ENCODE peak calls at places on chromosome 7, in seven cellular contexts. One of them, this sample, is unnamed. For H3K9me3, the result is how much of the 10 kb centered on the place peaks cover.

GRCh38 chr7:132654150-132654549 is 77.9 kb upstream of the PLXNA4 start:
- DNase-seq in aorta: no peak
- DNase-seq in colonic mucosa: no peak
- DNase-seq in esophagus squamous epithelium: no peak
- DNase-seq in tibial nerve: no peak
- DNase-seq in thyroid gland: no peak
- DNase-seq in IMR-90: no peak
- DNase-seq in this sample: no peak

GRCh38 chr7:90334193-90334843 is 12.2 kb upstream of the GTPBP10 start:
- DNase-seq in colonic mucosa: no peak
- DNase-seq in esophagus squamous epithelium: no peak
- DNase-seq in thyroid gland: no peak
- DNase-seq in aorta: no peak
- DNase-seq in tibial nerve: no peak
- DNase-seq in IMR-90: no peak
- DNase-seq in this sample: no peak

GRCh38 chr7:151016505-151016904 is 7.8 kb downstream of the ATG9B start:
- DNase-seq in colonic mucosa: no peak
- DNase-seq in thyroid gland: no peak
- DNase-seq in aorta: no peak
- DNase-seq in tibial nerve: no peak
- DNase-seq in IMR-90: no peak
- DNase-seq in esophagus squamous epithelium: no peak
- DNase-seq in this sample: no peak

GRCh38 chr7:105934577-105935185 is 28.4 kb upstream of the CDHR3 start:
- DNase-seq in aorta: no peak
- DNase-seq in tibial nerve: peak
- DNase-seq in IMR-90: peak
- DNase-seq in thyroid gland: peak
- DNase-seq in esophagus squamous epithelium: no peak
- DNase-seq in colonic mucosa: no peak
- DNase-seq in this sample: no peak

GRCh38 chr7:13903997-13904396 is 85.5 kb downstream of the ETV1 start:
- DNase-seq in colonic mucosa: no peak
- DNase-seq in esophagus squamous epithelium: no peak
- DNase-seq in aorta: no peak
- DNase-seq in tibial nerve: no peak
- DNase-seq in IMR-90: peak
- DNase-seq in thyroid gland: no peak
- DNase-seq in this sample: peak

GRCh38 chr7:99004216-99004615 is 125.9 kb downstream of the TRRAP start:
- DNase-seq in tibial nerve: no peak
- DNase-seq in aorta: peak
- DNase-seq in esophagus squamous epithelium: no peak
- DNase-seq in thyroid gland: peak
- DNase-seq in IMR-90: no peak
- DNase-seq in colonic mucosa: no peak
- DNase-seq in this sample: no peak

GRCh38 chr7:81299272-81299671 is 380.4 kb upstream of the SEMA3C start:
- DNase-seq in aorta: no peak
- DNase-seq in esophagus squamous epithelium: no peak
- DNase-seq in colonic mucosa: no peak
- DNase-seq in tibial nerve: no peak
- DNase-seq in thyroid gland: no peak
- DNase-seq in IMR-90: peak
- DNase-seq in this sample: peak

GRCh38 chr7:2521952-2522591 is 2.5 kb downstream of the LFNG start:
- DNase-seq in IMR-90: no peak
- DNase-seq in aorta: no peak
- DNase-seq in tibial nerve: no peak
- DNase-seq in colonic mucosa: peak
- DNase-seq in thyroid gland: no peak
- DNase-seq in esophagus squamous epithelium: no peak
- DNase-seq in this sample: no peak

GRCh38 chr7:107068156-107068555 is 23.7 kb downstream of the PRKAR2B start:
- DNase-seq in aorta: no peak
- DNase-seq in thyroid gland: no peak
- DNase-seq in tibial nerve: no peak
- DNase-seq in IMR-90: no peak
- DNase-seq in esophagus squamous epithelium: no peak
- DNase-seq in colonic mucosa: no peak
- DNase-seq in this sample: no peak

GRCh38 chr7:148303295-148304013 is 287.1 kb upstream of the C7orf33 start:
- DNase-seq in thyroid gland: peak
- DNase-seq in esophagus squamous epithelium: peak
- DNase-seq in aorta: peak
- DNase-seq in colonic mucosa: peak
- DNase-seq in IMR-90: no peak
- DNase-seq in tibial nerve: peak
- DNase-seq in this sample: peak

GRCh38 chr7:15866753-15867152 is 180.3 kb upstream of the MEOX2 start:
- DNase-seq in aorta: no peak
- DNase-seq in colonic mucosa: no peak
- DNase-seq in thyroid gland: no peak
- DNase-seq in esophagus squamous epithelium: no peak
- DNase-seq in tibial nerve: no peak
- DNase-seq in IMR-90: no peak
- DNase-seq in this sample: no peak

GRCh38 chr7:48251766-48252165 is 80.5 kb downstream of the ABCA13 start:
- DNase-seq in thyroid gland: no peak
- DNase-seq in aorta: no peak
- DNase-seq in tibial nerve: no peak
- DNase-seq in IMR-90: peak
- DNase-seq in esophagus squamous epithelium: no peak
- DNase-seq in colonic mucosa: no peak
- DNase-seq in this sample: no peak

GRCh38 chr7:13839063-13839462 is 150.4 kb downstream of the ETV1 start:
- DNase-seq in esophagus squamous epithelium: no peak
- DNase-seq in aorta: no peak
- DNase-seq in thyroid gland: no peak
- DNase-seq in tibial nerve: no peak
- DNase-seq in colonic mucosa: no peak
- DNase-seq in IMR-90: no peak
- DNase-seq in this sample: no peak

GRCh38 chr7:25303380-25304321 is 75.4 kb upstream of the NPVF start:
- DNase-seq in thyroid gland: peak
- DNase-seq in esophagus squamous epithelium: no peak
- DNase-seq in colonic mucosa: no peak
- DNase-seq in IMR-90: no peak
- DNase-seq in tibial nerve: no peak
- DNase-seq in aorta: no peak
- DNase-seq in this sample: no peak

GRCh38 chr7:36487756-36488336 is 98.2 kb downstream of the ANLN start:
- DNase-seq in esophagus squamous epithelium: no peak
- DNase-seq in colonic mucosa: peak
- DNase-seq in thyroid gland: no peak
- DNase-seq in aorta: no peak
- DNase-seq in IMR-90: peak
- DNase-seq in tibial nerve: peak
- DNase-seq in this sample: peak

GRCh38 chr7:63071920-63072319 is 926.7 kb upstream of the ZNF722 start:
- DNase-seq in aorta: no peak
- DNase-seq in thyroid gland: no peak
- DNase-seq in IMR-90: no peak
- DNase-seq in esophagus squamous epithelium: no peak
- DNase-seq in colonic mucosa: no peak
- DNase-seq in tibial nerve: no peak
- DNase-seq in this sample: no peak
- H3K9me3 ChIP-seq in aorta: under half
- H3K9me3 ChIP-seq in thyroid gland: under half
- H3K9me3 ChIP-seq in IMR-90: under half
- H3K9me3 ChIP-seq in esophagus squamous epithelium: under half
- H3K9me3 ChIP-seq in colonic mucosa: under half
- H3K9me3 ChIP-seq in tibial nerve: under half
- H3K9me3 ChIP-seq in this sample: under half

DNA sequence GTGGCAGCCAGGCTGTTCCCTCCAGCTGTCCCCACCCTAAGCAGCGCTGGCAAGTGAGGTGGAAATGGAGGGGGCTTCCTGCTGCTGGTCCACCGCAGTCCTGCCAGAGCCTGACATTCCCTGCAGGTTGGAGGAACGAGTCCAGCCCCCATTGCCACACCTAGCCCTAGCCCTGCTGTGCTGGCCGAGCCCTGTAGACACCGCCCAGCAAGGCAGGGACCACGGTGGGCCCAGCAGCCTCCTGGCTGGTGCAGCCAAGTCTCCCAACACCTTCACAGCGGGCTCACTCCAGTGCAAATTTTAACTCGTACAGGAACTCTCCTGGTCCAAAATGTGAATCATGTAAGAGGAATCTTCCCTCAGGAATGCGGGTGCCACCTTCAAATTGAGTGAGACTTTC is 116.3 kb downstream of the PAXIP1 start:
- DNase-seq in colonic mucosa: no peak
- DNase-seq in IMR-90: no peak
- DNase-seq in tibial nerve: no peak
- DNase-seq in esophagus squamous epithelium: no peak
- DNase-seq in thyroid gland: no peak
- DNase-seq in aorta: no peak
- DNase-seq in this sample: no peak
- H3K9me3 ChIP-seq in colonic mucosa: under half
- H3K9me3 ChIP-seq in IMR-90: under half
- H3K9me3 ChIP-seq in tibial nerve: under half
- H3K9me3 ChIP-seq in esophagus squamous epithelium: under half
- H3K9me3 ChIP-seq in thyroid gland: under half
- H3K9me3 ChIP-seq in aorta: under half
- H3K9me3 ChIP-seq in this sample: under half

DNA sequence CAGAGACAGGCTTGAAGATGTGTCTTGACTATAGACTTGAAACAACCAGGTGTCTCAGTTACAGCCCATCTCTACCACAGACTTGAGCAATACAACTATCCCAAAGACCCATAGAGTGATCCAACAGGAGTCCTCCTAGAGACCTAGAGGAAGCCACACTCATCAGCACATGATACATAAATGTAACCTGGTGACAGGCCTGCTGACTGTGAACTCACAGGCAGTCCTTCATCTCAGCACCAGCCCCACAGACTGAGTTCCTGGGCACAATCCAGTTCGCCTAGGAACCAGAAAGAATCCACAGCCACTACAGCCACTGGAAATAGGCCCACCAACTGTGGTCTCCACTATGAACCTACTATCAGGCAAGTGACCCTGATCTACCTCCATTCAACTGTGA is 121.3 kb downstream of the MACC1 start:
- DNase-seq in colonic mucosa: no peak
- DNase-seq in esophagus squamous epithelium: no peak
- DNase-seq in aorta: no peak
- DNase-seq in IMR-90: no peak
- DNase-seq in tibial nerve: no peak
- DNase-seq in thyroid gland: no peak
- DNase-seq in this sample: no peak
- H3K9me3 ChIP-seq in colonic mucosa: under half
- H3K9me3 ChIP-seq in esophagus squamous epithelium: under half
- H3K9me3 ChIP-seq in aorta: under half
- H3K9me3 ChIP-seq in IMR-90: under half
- H3K9me3 ChIP-seq in tibial nerve: under half
- H3K9me3 ChIP-seq in thyroid gland: under half
- H3K9me3 ChIP-seq in this sample: under half

GRCh38 chr7:137816696-137817320 is 30.0 kb downstream of the DGKI start:
- DNase-seq in tibial nerve: no peak
- DNase-seq in colonic mucosa: no peak
- DNase-seq in esophagus squamous epithelium: no peak
- DNase-seq in IMR-90: no peak
- DNase-seq in thyroid gland: no peak
- DNase-seq in aorta: no peak
- DNase-seq in this sample: no peak

GRCh38 chr7:137825489-137825888 is 21.3 kb downstream of the DGKI start:
- DNase-seq in esophagus squamous epithelium: no peak
- DNase-seq in thyroid gland: no peak
- DNase-seq in tibial nerve: no peak
- DNase-seq in IMR-90: no peak
- DNase-seq in aorta: no peak
- DNase-seq in colonic mucosa: no peak
- DNase-seq in this sample: no peak

GRCh38 chr7:137818036-137818435 is 28.7 kb downstream of the DGKI start:
- DNase-seq in esophagus squamous epithelium: no peak
- DNase-seq in thyroid gland: no peak
- DNase-seq in IMR-90: peak
- DNase-seq in aorta: no peak
- DNase-seq in colonic mucosa: no peak
- DNase-seq in tibial nerve: no peak
- DNase-seq in this sample: no peak

GRCh38 chr7:137820156-137820555 is 26.6 kb downstream of the DGKI start:
- DNase-seq in colonic mucosa: no peak
- DNase-seq in esophagus squamous epithelium: no peak
- DNase-seq in aorta: no peak
- DNase-seq in tibial nerve: no peak
- DNase-seq in IMR-90: no peak
- DNase-seq in thyroid gland: peak
- DNase-seq in this sample: no peak

GRCh38 chr7:137820677-137821420 is 25.9 kb downstream of the DGKI start:
- DNase-seq in IMR-90: peak
- DNase-seq in esophagus squamous epithelium: no peak
- DNase-seq in tibial nerve: peak
- DNase-seq in thyroid gland: peak
- DNase-seq in aorta: peak
- DNase-seq in colonic mucosa: peak
- DNase-seq in this sample: no peak
- H3K9me3 ChIP-seq in IMR-90: under half
- H3K9me3 ChIP-seq in esophagus squamous epithelium: under half
- H3K9me3 ChIP-seq in tibial nerve: under half
- H3K9me3 ChIP-seq in thyroid gland: under half
- H3K9me3 ChIP-seq in aorta: under half
- H3K9me3 ChIP-seq in colonic mucosa: under half
- H3K9me3 ChIP-seq in this sample: under half

DNA sequence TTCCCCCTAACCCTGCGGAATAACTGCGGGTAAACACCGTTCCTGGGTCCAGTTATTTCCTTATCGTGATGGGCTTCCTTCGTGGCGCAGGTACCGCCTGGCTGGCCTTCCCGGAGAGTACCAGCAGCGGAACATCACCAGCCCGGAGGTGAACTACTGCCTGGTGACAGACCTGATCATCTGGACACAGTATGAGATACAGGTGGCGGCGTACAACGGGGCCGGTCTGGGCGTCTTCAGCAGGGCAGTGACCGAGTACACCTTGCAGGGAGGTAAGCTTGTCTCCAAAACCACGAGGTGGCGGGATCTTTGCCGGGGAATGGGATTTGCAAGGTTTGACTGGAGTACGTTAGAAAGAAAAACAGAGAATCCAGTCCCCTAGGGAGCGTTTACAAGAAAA is 665.0 kb upstream of the FOXK1 start:
- DNase-seq in tibial nerve: no peak
- DNase-seq in esophagus squamous epithelium: no peak
- DNase-seq in aorta: no peak
- DNase-seq in IMR-90: no peak
- DNase-seq in thyroid gland: no peak
- DNase-seq in colonic mucosa: no peak
- DNase-seq in this sample: no peak
- H3K9me3 ChIP-seq in tibial nerve: under half
- H3K9me3 ChIP-seq in esophagus squamous epithelium: under half
- H3K9me3 ChIP-seq in aorta: under half
- H3K9me3 ChIP-seq in IMR-90: under half
- H3K9me3 ChIP-seq in thyroid gland: under half
- H3K9me3 ChIP-seq in colonic mucosa: under half
- H3K9me3 ChIP-seq in this sample: under half

GRCh38 chr7:153422291-153423189 is 629.7 kb upstream of the DPP6 start:
- DNase-seq in thyroid gland: no peak
- DNase-seq in colonic mucosa: no peak
- DNase-seq in esophagus squamous epithelium: no peak
- DNase-seq in tibial nerve: no peak
- DNase-seq in aorta: no peak
- DNase-seq in IMR-90: no peak
- DNase-seq in this sample: no peak
- H3K9me3 ChIP-seq in thyroid gland: under half
- H3K9me3 ChIP-seq in colonic mucosa: under half
- H3K9me3 ChIP-seq in esophagus squamous epithelium: under half
- H3K9me3 ChIP-seq in tibial nerve: under half
- H3K9me3 ChIP-seq in aorta: under half
- H3K9me3 ChIP-seq in IMR-90: under half
- H3K9me3 ChIP-seq in this sample: under half

GRCh38 chr7:146510088-146510680 is 393.6 kb downstream of the CNTNAP2 start:
- DNase-seq in aorta: no peak
- DNase-seq in thyroid gland: no peak
- DNase-seq in IMR-90: no peak
- DNase-seq in colonic mucosa: no peak
- DNase-seq in tibial nerve: no peak
- DNase-seq in esophagus squamous epithelium: no peak
- DNase-seq in this sample: no peak
- H3K9me3 ChIP-seq in aorta: under half
- H3K9me3 ChIP-seq in thyroid gland: under half
- H3K9me3 ChIP-seq in IMR-90: under half
- H3K9me3 ChIP-seq in colonic mucosa: under half
- H3K9me3 ChIP-seq in tibial nerve: under half
- H3K9me3 ChIP-seq in esophagus squamous epithelium: under half
- H3K9me3 ChIP-seq in this sample: under half